ENCODE peak calls at places on chromosomes 1 and 21, in nine cellular contexts. R, H, Y, N, E, G, O, L and Z are unnamed samples.

GRCh38 chr1:184163674-184164470 is 112.3 kb downstream of the TSEN15 start:
- DNase-seq in R (no peak), H (no peak), Y (peak), N (peak), E (no peak), G (no peak), O (no peak), L (peak), Z (no peak)

GRCh38 chr1:63112155-63112914 is 210.0 kb upstream of the FOXD3 start:
- DNase-seq in R (no peak), H (no peak), Y (no peak), N (peak), E (no peak), G (no peak), O (no peak), L (peak), Z (no peak)

GRCh38 chr1:89724369-89725015 is 91.6 kb downstream of the LRRC8C start:
- DNase-seq in R (no peak), H (no peak), Y (peak), N (no peak), E (no peak), G (no peak), O (no peak), L (peak), Z (no peak)

GRCh38 chr1:160795951-160796383 is at the start of gene LY9:
- DNase-seq in R (no peak), H (no peak), Y (no peak), N (no peak), E (no peak), G (no peak), O (peak), L (no peak), Z (no peak)

GRCh38 chr1:25028910-25029599 is 99.0 kb upstream of the RUNX3 start:
- DNase-seq in R (no peak), H (no peak), Y (no peak), N (no peak), E (no peak), G (no peak), O (no peak), L (no peak), Z (no peak)

GRCh38 chr1:192252776-192253175 is 64.0 kb upstream of the RGS21 start:
- DNase-seq in R (no peak), H (no peak), Y (no peak), N (no peak), E (no peak), G (no peak), O (no peak), L (no peak), Z (no peak)

GRCh38 chr1:41995441-41996130 is 76.9 kb upstream of the HIVEP3 start:
- DNase-seq in R (no peak), H (no peak), Y (no peak), N (no peak), E (no peak), G (no peak), O (no peak), L (no peak), Z (no peak)

GRCh38 chr1:150234647-150235435 is 1.1 kb downstream of the ANP32E start:
- DNase-seq in R (peak), H (peak), Y (peak), N (peak), E (peak), G (no peak), O (peak), L (peak), Z (peak)

GRCh38 chr1:180269848-180270766 is 40.0 kb downstream of the LHX4 start:
- DNase-seq in R (peak), H (no peak), Y (peak), N (no peak), E (no peak), G (no peak), O (no peak), L (no peak), Z (no peak)

GRCh38 chr1:172167801-172168596 is 252.5 kb upstream of the C1orf105 start:
- DNase-seq in R (peak), H (no peak), Y (peak), N (peak), E (no peak), G (no peak), O (no peak), L (peak), Z (peak)

GRCh38 chr1:156463874-156464273 is 36.7 kb downstream of the MEF2D start:
- DNase-seq in R (no peak), H (no peak), Y (no peak), N (no peak), E (no peak), G (no peak), O (no peak), L (no peak), Z (no peak)

GRCh38 chr21:38478782-38479181 is 19.5 kb downstream of the ERG start:
- DNase-seq in R (no peak), H (no peak), Y (peak), N (peak), E (no peak), G (no peak), O (no peak), L (peak), Z (no peak)

GRCh38 chr1:240503558-240503957 is 108.4 kb downstream of the GREM2 start:
- DNase-seq in R (no peak), H (no peak), Y (no peak), N (no peak), E (no peak), G (no peak), O (no peak), L (no peak), Z (no peak)

GRCh38 chr1:211935448-211935970 is 99.8 kb downstream of the INTS7 start:
- DNase-seq in R (peak), H (no peak), Y (no peak), N (no peak), E (no peak), G (no peak), O (no peak), L (no peak), Z (no peak)

GRCh38 chr21:41957991-41958766 is 4.4 kb upstream of the C2CD2 start:
- DNase-seq in R (peak), H (no peak), Y (peak), N (peak), E (no peak), G (no peak), O (no peak), L (peak), Z (no peak)

GRCh38 chr1:9960705-9961562 is 17.7 kb downstream of the NMNAT1 start:
- DNase-seq in R (peak), H (no peak), Y (no peak), N (no peak), E (peak), G (peak), O (no peak), L (peak), Z (peak)

GRCh38 chr1:236063919-236064673 is 794 bp downstream of the NID1 start:
- DNase-seq in R (peak), H (peak), Y (peak), N (peak), E (peak), G (no peak), O (no peak), L (peak), Z (no peak)

GRCh38 chr21:30434033-30434631 is 4.1 kb downstream of the KRTAP13-4 start:
- DNase-seq in R (peak), H (peak), Y (peak), N (no peak), E (peak), G (no peak), O (no peak), L (peak), Z (no peak)

GRCh38 chr21:45309541-45310381 is 22.1 kb upstream of the POFUT2 start:
- DNase-seq in R (no peak), H (no peak), Y (peak), N (no peak), E (no peak), G (no peak), O (no peak), L (no peak), Z (no peak)

GRCh38 chr1:13605159-13605558 is 21.5 kb downstream of the PDPN start:
- DNase-seq in R (no peak), H (no peak), Y (no peak), N (no peak), E (no peak), G (no peak), O (no peak), L (peak), Z (no peak)

GRCh38 chr1:201645956-201646355 is 107.0 kb downstream of the NAV1 start:
- DNase-seq in R (no peak), H (no peak), Y (peak), N (no peak), E (no peak), G (no peak), O (no peak), L (no peak), Z (no peak)

GRCh38 chr1:40383488-40384412 is 10.2 kb downstream of the SMAP2 start:
- DNase-seq in R (no peak), H (no peak), Y (no peak), N (peak), E (no peak), G (no peak), O (no peak), L (peak), Z (no peak)

GRCh38 chr1:16178596-16179497 is 23.0 kb upstream of the EPHA2 start:
- DNase-seq in R (no peak), H (no peak), Y (peak), N (no peak), E (no peak), G (no peak), O (no peak), L (no peak), Z (no peak)